ENCODE peak calls at places on chromosome 3, in six cellular contexts. N is H9, I is IMR-90, T is neuronal stem cell, A is mesendoderm, W is H1. U is an unnamed sample.

GRCh38 chr3:69012111-69012835 is 1.2 kb downstream of the EOGT start:
- DNase-seq in N (peak; percentile 63), I (peak; percentile 63), T (no peak), A (peak; percentile 71), W (no peak), U (no peak)

GRCh38 chr3:142958707-142959106 is 4.8 kb downstream of the PAQR9 start:
- DNase-seq in N (no peak), I (peak; percentile 49), T (no peak), A (no peak), W (no peak), U (no peak)

GRCh38 chr3:190205739-190206138 is 85.0 kb upstream of the P3H2 start:
- DNase-seq in N (no peak), I (peak; percentile 92), T (no peak), A (no peak), W (no peak), U (no peak)

GRCh38 chr3:149625795-149626194 is 32.0 kb downstream of the WWTR1 start:
- DNase-seq in N (no peak), I (no peak), T (no peak), A (no peak), W (no peak), U (no peak)

GRCh38 chr3:152444029-152444641 is 175.4 kb downstream of the MBNL1 start:
- DNase-seq in N (no peak), I (peak; percentile 73), T (no peak), A (peak; percentile 59), W (no peak), U (peak; percentile 73)

GRCh38 chr3:70531063-70531657 is 218.7 kb upstream of the MDFIC2 start:
- DNase-seq in N (no peak), I (peak; percentile 57), T (peak; percentile 11), A (peak; percentile 19), W (no peak), U (peak; percentile 15)

GRCh38 chr3:155462672-155463071 is 169.2 kb upstream of the STRIT1 start:
- DNase-seq in N (no peak), I (no peak), T (no peak), A (no peak), W (no peak), U (no peak)

GRCh38 chr3:169581633-169582032 is 81.9 kb downstream of the MECOM start:
- DNase-seq in N (no peak), I (peak; percentile 7), T (peak; percentile 57), A (no peak), W (no peak), U (no peak)

GRCh38 chr3:185405243-185405642 is 42.3 kb downstream of the MAP3K13 start:
- DNase-seq in N (no peak), I (no peak), T (no peak), A (no peak), W (no peak), U (no peak)

GRCh38 chr3:169812124-169812843 is 386 bp upstream of the LRRIQ4 start:
- DNase-seq in N (peak; percentile 73), I (peak; percentile 63), T (peak; percentile 53), A (peak; percentile 79), W (no peak), U (peak; percentile 13)

GRCh38 chr3:47250309-47251060 is 32.1 kb downstream of the KIF9 start:
- DNase-seq in N (peak; percentile 75), I (peak; percentile 23), T (peak; percentile 14), A (peak; percentile 75), W (no peak), U (peak; percentile 79)

GRCh38 chr3:64398431-64398830 is 173.2 kb upstream of the PRICKLE2 start:
- DNase-seq in N (no peak), I (peak; percentile 44), T (no peak), A (no peak), W (no peak), U (no peak)

GRCh38 chr3:40047406-40047805 is 238.0 kb downstream of the MYRIP start:
- DNase-seq in N (no peak), I (no peak), T (no peak), A (no peak), W (no peak), U (no peak)

GRCh38 chr3:123314409-123315270 is 112.9 kb downstream of the SEC22A start:
- DNase-seq in N (peak; percentile 99), I (no peak), T (no peak), A (peak; percentile 90), W (peak; percentile 93), U (no peak)

GRCh38 chr3:13039286-13039896 is 33.8 kb downstream of the IQSEC1 start:
- DNase-seq in N (no peak), I (no peak), T (no peak), A (no peak), W (no peak), U (no peak)

GRCh38 chr3:9955611-9956352 is 3.6 kb upstream of the PRRT3 start:
- DNase-seq in N (peak; percentile 5), I (no peak), T (no peak), A (no peak), W (no peak), U (no peak)

GRCh38 chr3:191762323-191762960 is 301.5 kb downstream of the PYDC2 start:
- DNase-seq in N (no peak), I (no peak), T (no peak), A (peak; percentile 43), W (no peak), U (no peak)

GRCh38 chr3:193853511-193854219 is 260.7 kb downstream of the OPA1 start:
- DNase-seq in N (no peak), I (no peak), T (no peak), A (peak; percentile 52), W (no peak), U (no peak)

GRCh38 chr3:196694202-196694638 is 17.8 kb downstream of the CEP19 start:
- DNase-seq in N (no peak), I (peak; percentile 13), T (no peak), A (no peak), W (no peak), U (no peak)

GRCh38 chr3:187999821-188000220 is 154.1 kb upstream of the LPP start:
- DNase-seq in N (no peak), I (no peak), T (no peak), A (no peak), W (no peak), U (no peak)

GRCh38 chr3:64975138-64975537 is 287.3 kb upstream of the ADAMTS9 start:
- DNase-seq in N (no peak), I (no peak), T (no peak), A (no peak), W (no peak), U (no peak)

GRCh38 chr3:24192004-24192403 is 246.9 kb downstream of the NR1D2 start:
- DNase-seq in N (no peak), I (no peak), T (no peak), A (no peak), W (no peak), U (no peak)

DNA sequence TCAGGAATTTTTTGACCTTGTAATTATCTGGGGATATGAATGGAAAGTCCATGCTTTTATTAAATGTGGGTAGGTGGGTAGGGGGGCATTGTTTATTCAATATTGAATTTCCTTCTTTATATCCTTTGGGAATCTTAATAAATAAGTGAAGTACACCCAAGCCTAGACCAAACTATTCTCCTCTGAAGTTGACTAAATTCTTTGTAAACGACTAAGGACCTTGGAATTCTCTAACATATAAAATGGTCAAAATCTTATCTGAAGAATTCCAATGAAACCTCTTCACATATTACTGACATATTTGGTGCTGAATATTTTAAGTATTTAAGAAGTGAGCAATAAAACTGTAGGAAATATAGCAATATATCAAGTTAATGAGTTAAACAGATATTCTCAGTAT is 1432.1 kb upstream of the GBE1 start:
- DNase-seq in N (no peak), I (no peak), T (no peak), A (peak; percentile 37), W (no peak), U (peak; percentile 51)
- H4K8ac ChIP-seq in N (no peak overlapping the region), I (no peak overlapping the region), T (no peak overlapping the region), A (no peak overlapping the region), W (no peak overlapping the region), U (no peak overlapping the region)

DNA sequence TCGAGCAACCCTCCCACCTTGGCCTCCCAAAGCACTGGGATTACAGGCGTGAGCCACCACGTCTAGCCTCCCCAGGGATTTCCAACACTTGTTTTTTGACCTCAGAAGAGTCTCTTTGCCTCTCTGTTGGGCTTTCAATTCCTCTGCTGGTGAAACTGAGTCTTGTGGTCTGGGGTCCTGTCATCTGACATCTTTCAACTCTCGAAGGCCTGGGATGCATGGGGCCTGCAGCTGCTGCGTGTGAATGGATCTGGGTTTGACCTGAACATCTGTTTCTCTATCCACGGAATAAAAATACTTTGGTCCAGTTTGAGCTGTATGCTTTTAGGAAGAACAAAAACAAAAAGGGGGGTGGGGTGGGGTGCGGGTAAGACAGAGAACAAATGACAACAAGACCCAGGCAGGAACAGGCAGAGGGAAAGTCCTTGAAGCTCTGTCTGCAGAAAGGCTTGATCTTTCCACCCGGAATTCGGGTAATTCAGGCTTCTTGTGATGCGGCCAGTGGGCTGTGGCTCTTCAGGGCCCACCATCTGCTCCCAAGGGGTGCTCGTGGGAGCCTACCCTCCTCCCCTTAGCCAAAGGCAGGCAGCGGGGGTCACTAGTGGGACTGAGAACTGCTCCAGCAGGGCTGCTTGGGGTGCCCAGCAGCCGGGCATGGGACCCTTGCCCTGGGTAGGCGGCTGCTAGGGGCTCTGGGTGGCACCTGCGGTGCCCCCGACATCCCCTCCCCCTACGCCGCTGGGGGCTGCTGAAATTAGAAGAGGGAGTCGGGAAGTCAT is 71.5 kb downstream of the SLC12A8 start:
- DNase-seq in N (no peak), I (no peak), T (no peak), A (no peak), W (no peak), U (no peak)
- H4K8ac ChIP-seq in N (no peak overlapping the region), I (peak overlapping the region; percentile 86), T (no peak overlapping the region), A (peak overlapping the region; percentile 84), W (no peak overlapping the region), U (peak overlapping the region; percentile 87)

GRCh38 chr3:100710355-100711198 is 1.3 kb downstream of the TFG start:
- DNase-seq in N (peak; percentile 33), I (peak; percentile 77), T (peak; percentile 9), A (peak; percentile 75), W (no peak), U (peak; percentile 71)

GRCh38 chr3:100706365-100706764 is 2.9 kb upstream of the TFG start:
- DNase-seq in N (no peak), I (peak; percentile 13), T (no peak), A (no peak), W (no peak), U (peak; percentile 42)

GRCh38 chr3:100708644-100708988 is 678 bp upstream of the TFG start:
- DNase-seq in N (no peak), I (no peak), T (no peak), A (no peak), W (no peak), U (peak; percentile 65)

GRCh38 chr3:100708989-100709839 is at the start of gene TFG:
- DNase-seq in N (peak; percentile 97), I (peak; percentile 99), T (peak; percentile 94), A (peak; percentile 99), W (peak; percentile 96), U (peak; percentile 100)

GRCh38 chr3:100709840-100710235 is 544 bp downstream of the TFG start:
- DNase-seq in N (peak; percentile 70), I (peak; percentile 20), T (peak; percentile 66), A (peak; percentile 81), W (peak; percentile 46), U (peak; percentile 40)
- H4K8ac ChIP-seq in N (no peak overlapping the region), I (peak overlapping the region; percentile 45), T (no peak overlapping the region), A (no peak overlapping the region), W (peak overlapping the region; percentile 90), U (peak overlapping the region; percentile 99)

DNA sequence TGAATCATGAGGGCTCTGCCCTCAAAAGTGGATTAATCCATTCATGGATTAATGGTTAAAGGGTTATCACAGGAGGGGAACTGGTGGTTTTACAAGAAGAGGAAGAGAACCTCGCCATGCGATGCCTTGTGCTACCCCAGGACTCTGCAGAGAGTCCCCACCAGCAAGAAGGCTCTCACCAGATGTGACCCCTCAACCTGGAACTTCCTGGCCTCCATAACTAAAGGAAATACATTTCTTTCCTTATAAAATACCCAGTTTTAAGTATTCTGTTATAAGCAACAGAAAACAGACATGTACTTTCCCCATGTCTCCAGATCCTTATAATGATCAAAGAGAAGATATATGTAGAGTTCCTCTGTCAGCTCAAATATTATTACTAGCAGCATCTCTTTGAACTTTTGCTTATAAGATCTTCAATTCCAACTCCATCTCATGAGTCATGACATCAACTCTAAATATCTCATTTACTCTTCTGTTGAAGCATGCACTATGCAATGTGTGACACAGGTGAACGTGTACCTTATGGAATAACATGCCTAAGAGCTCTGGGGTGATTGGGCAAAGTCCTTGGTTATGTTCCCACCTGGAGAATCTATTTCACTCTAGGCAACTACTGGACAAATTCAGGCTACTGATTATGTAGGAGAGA is 37.5 kb upstream of the ZBTB38 start:
- DNase-seq in N (no peak), I (peak; percentile 54), T (no peak), A (no peak), W (no peak), U (no peak)
- H4K8ac ChIP-seq in N (no peak overlapping the region), I (peak overlapping the region; percentile 94), T (no peak overlapping the region), A (no peak overlapping the region), W (no peak overlapping the region), U (no peak overlapping the region)

U was measured in trophoblast cell.